ENCODE peak calls at places on chromosomes 16 and 17, in seven cellular contexts. X, A, S, U, Z, Q and D are unnamed samples.

GRCh38 chr16:63983401-63983800 is 1138.5 kb downstream of the CDH11 start:
- DNase-seq in X (no peak), A (no peak), S (no peak), U (no peak), Z (no peak), Q (no peak), D (no peak)

GRCh38 chr17:42456223-42457106 is 2.2 kb upstream of the ATP6V0A1 start:
- DNase-seq in X (no peak), A (no peak), S (peak), U (peak), Z (no peak), Q (no peak), D (no peak)

GRCh38 chr16:87686697-87687570 is 78.9 kb downstream of the KLHDC4 start:
- DNase-seq in X (no peak), A (no peak), S (no peak), U (no peak), Z (no peak), Q (no peak), D (no peak)

GRCh38 chr16:54750249-54750648 is 180.4 kb upstream of the IRX5 start:
- DNase-seq in X (no peak), A (no peak), S (no peak), U (no peak), Z (no peak), Q (no peak), D (no peak)

GRCh38 chr17:19799796-19800195 is 51.7 kb upstream of the ALDH3A1 start:
- DNase-seq in X (no peak), A (no peak), S (no peak), U (no peak), Z (no peak), Q (no peak), D (no peak)

GRCh38 chr16:23282508-23282907 is 19.6 kb upstream of the SCNN1B start:
- DNase-seq in X (no peak), A (no peak), S (no peak), U (no peak), Z (no peak), Q (no peak), D (no peak)

GRCh38 chr16:1532081-1532760 is 1.2 kb upstream of the TMEM204 start:
- DNase-seq in X (no peak), A (no peak), S (no peak), U (no peak), Z (peak), Q (no peak), D (no peak)

GRCh38 chr16:19177111-19177747 is 9.2 kb downstream of the SYT17 start:
- DNase-seq in X (no peak), A (no peak), S (no peak), U (no peak), Z (no peak), Q (no peak), D (no peak)

GRCh38 chr16:81646561-81646960 is 132.5 kb upstream of the PLCG2 start:
- DNase-seq in X (no peak), A (no peak), S (no peak), U (peak), Z (no peak), Q (no peak), D (no peak)

DNA sequence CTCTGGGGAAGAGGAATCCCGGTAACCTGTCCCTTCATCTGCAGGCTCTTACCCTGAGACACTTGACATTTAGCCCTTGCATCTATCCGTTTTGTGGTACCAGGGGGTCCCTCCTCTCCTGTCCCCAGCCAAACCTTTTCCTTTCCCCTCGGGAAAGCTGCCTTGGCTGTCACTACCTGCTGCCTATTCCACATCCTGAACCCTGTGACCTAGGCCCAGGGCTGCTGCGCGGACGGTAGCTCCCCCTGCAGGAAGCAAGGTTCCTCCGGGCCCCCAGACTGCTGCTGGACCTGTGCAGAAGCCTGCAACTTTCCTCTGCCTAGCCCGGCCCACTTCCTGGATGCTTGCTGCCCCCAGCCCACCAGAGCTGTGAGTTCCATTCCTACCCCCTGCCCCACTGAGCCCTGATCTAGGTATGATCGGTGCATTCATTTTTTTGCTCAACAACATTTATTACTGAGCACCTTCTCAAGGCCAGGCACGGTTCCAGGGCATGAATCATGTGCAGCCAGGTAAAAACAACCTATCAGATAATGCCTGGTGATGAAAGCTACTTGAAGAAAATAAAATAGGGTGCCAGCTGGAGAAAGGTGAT is 10.5 kb upstream of the ALDOA start:
- DNase-seq in X (no peak), A (peak), S (peak), U (no peak), Z (peak), Q (no peak), D (no peak)
- TF ChIP-seq CTCF in X (peak), A (no peak), S (peak), U (peak), Z (peak), Q (peak), D (peak)

DNA sequence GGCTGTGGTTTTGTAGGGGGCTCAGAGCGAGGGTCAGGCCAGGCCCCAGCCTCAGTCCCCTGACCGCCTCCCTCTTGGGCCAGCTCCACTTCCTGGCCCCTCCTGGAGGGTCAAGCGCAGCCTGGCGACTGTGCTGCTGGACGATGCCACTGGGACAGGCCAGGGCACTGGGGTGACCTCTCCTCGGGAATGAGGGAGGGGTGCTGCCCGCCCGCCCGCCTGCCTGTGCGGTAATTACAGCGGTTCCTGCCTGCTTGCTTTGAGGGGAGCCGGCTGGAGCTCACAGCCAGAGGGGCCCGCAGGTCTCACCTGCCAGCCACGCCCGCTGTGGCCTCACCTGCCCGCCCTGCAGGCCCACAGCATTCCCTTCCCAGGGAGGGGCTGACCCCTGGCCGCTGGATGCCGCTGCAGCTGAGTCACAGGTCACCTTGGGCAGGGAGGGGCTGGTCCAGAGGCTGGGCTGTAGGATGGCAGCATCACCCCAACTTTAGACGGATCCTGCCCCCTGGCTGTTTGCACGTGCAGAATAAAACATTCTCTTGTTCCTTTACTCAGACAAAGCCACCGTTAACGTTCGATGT is 76.7 kb upstream of the CBX4 start:
- DNase-seq in X (no peak), A (peak), S (no peak), U (no peak), Z (peak), Q (no peak), D (no peak)
- TF ChIP-seq CTCF in X (peak), A (no peak), S (no peak), U (peak), Z (no peak), Q (peak), D (peak)

GRCh38 chr17:79438045-79438444 is 172.8 kb downstream of the RBFOX3 start:
- DNase-seq in X (no peak), A (no peak), S (no peak), U (no peak), Z (no peak), Q (no peak), D (no peak)
- TF ChIP-seq CTCF in X (no peak), A (no peak), S (no peak), U (no peak), Z (no peak), Q (no peak), D (no peak)

DNA sequence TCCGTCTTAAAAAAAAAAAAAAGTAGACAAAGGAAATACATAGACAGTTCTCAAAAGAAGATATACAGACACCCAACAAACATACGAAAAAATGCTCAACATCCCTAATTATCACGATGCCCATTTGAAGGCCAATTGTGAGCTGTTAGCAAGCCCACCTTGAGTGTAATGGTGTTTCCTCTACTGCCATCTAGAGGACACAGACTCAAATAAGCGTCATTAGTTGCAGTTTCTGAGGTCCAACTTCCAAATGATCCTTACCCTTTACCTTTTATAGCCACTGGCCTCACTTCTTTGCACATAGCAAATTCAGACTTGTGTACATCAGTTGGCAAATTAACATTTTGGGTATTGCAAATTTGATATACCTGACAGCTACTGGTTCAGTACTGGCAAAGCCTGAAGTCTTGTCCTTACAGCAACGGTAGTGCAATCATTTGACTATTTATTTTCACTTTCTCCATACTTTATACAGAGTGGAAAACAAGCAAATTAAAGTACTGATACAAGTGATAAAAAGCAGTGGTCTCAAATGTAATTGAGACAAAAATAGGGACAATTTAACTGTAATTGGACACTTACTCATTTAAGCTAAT is 536.3 kb upstream of the EEF2KMT start:
- DNase-seq in X (no peak), A (no peak), S (no peak), U (no peak), Z (no peak), Q (peak), D (no peak)
- TF ChIP-seq CTCF in X (peak), A (no peak), S (no peak), U (no peak), Z (peak), Q (peak), D (peak)

GRCh38 chr17:58263773-58264172 is 17.0 kb downstream of the MPO start:
- DNase-seq in X (no peak), A (no peak), S (no peak), U (no peak), Z (no peak), Q (no peak), D (no peak)

GRCh38 chr17:58265266-58265665 is 15.5 kb downstream of the MPO start:
- DNase-seq in X (no peak), A (no peak), S (no peak), U (no peak), Z (no peak), Q (no peak), D (no peak)

GRCh38 chr17:58265902-58266875 is 14.5 kb downstream of the MPO start:
- DNase-seq in X (no peak), A (no peak), S (no peak), U (no peak), Z (no peak), Q (no peak), D (no peak)

GRCh38 chr17:58264407-58265103 is 16.2 kb downstream of the MPO start:
- DNase-seq in X (no peak), A (no peak), S (no peak), U (no peak), Z (no peak), Q (no peak), D (peak)

GRCh38 chr17:58262149-58262548 is 18.6 kb downstream of the MPO start:
- DNase-seq in X (no peak), A (no peak), S (no peak), U (no peak), Z (no peak), Q (no peak), D (no peak)
- TF ChIP-seq CTCF in X (no peak), A (no peak), S (no peak), U (no peak), Z (no peak), Q (no peak), D (no peak)

GRCh38 chr17:43787728-43788127 is 7.5 kb downstream of the CFAP97D1 start:
- DNase-seq in X (no peak), A (no peak), S (no peak), U (no peak), Z (no peak), Q (no peak), D (no peak)

GRCh38 chr17:43789482-43789881 is 9.2 kb downstream of the CFAP97D1 start:
- DNase-seq in X (no peak), A (no peak), S (no peak), U (no peak), Z (no peak), Q (no peak), D (no peak)

GRCh38 chr17:43784628-43785101 is 4.4 kb downstream of the CFAP97D1 start:
- DNase-seq in X (no peak), A (no peak), S (no peak), U (no peak), Z (no peak), Q (peak), D (no peak)

GRCh38 chr17:43791589-43791988 is 11.4 kb downstream of the CFAP97D1 start:
- DNase-seq in X (no peak), A (no peak), S (no peak), U (no peak), Z (no peak), Q (peak), D (no peak)

DNA sequence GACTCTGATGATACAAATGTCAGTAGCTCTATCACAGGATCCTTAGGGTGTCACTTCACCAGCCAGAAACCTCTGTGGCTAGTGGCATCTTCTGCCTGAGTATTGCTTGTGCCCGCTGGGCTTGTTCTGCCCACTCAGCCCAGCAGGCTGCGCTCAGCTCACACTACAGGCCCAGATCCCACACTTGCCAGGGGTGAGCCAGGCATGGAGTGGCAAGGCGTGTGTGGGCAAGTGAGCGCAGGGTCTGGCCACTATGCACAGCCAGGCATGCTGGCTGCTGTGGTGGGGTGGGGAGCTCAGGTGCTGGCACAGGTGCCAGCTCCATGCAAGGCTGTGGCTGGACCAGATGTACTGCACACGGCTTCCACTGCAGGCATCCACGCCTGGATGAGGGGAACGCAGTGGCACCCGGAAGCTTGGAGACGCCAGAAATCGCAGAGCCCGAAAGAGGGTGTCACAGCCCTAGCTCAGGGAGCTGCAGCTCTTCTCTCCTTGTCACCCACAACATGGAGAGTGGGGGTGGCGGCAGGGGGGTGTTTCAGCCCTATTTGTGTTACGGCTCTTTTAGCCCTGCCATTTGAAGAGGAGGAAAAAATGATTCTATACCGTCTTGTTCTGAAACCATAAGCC is 10.2 kb downstream of the CFAP97D1 start:
- DNase-seq in X (no peak), A (no peak), S (no peak), U (no peak), Z (no peak), Q (no peak), D (no peak)
- TF ChIP-seq CTCF in X (no peak), A (no peak), S (no peak), U (no peak), Z (no peak), Q (peak), D (no peak)

GRCh38 chr17:55296171-55296695 is 31.5 kb downstream of the HLF start:
- DNase-seq in X (no peak), A (no peak), S (no peak), U (no peak), Z (no peak), Q (no peak), D (no peak)
- TF ChIP-seq CTCF in X (no peak), A (no peak), S (peak), U (no peak), Z (no peak), Q (no peak), D (no peak)

DNA sequence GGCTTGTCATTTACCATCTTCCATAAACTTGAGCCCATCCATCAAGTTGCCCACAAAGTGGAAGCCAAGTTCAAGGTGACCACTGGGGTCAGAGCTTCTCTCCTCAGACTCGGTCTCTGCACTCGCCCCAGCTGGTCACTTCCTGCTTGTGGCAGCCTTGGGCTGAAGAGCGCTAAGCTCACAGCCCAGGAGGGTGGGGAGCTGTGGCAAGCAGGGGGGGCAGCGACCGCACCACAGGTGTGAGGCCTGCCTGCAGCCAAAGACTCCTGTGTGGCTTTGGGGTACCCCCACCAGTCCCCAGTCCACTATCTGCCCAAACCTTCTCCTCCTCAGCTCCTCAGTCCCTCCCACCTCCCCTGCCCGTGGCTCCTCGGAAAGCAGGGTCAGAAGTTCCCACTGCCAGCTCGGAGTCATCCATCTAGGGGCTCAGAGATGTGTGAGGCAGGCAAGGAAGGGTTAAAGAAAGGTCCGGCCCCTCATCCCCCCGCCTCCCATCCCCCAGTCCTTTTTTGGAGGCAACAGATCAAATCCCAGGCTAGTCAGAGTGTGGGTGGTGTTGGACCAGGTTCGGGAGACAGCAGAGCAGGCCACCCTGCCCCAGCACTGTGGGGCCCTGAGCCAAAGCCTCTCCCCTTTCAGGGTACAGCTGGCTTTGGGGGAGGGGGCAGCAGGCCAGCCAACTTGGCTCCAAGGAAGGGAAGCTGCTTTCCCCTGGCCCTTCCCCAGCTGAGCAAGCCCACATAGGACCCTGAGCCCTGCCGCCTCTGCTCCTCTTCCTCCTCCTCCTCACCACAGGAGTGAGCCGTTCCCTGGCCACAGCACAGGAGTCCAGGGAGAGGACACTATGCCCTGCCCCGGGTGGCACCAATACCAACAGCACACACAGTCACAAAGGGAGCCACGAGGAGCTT is 3.2 kb downstream of the CSF3 start:
- DNase-seq in X (no peak), A (no peak), S (no peak), U (no peak), Z (no peak), Q (no peak), D (no peak)
- TF ChIP-seq CTCF in X (no peak), A (no peak), S (no peak), U (no peak), Z (no peak), Q (no peak), D (no peak)

DNA sequence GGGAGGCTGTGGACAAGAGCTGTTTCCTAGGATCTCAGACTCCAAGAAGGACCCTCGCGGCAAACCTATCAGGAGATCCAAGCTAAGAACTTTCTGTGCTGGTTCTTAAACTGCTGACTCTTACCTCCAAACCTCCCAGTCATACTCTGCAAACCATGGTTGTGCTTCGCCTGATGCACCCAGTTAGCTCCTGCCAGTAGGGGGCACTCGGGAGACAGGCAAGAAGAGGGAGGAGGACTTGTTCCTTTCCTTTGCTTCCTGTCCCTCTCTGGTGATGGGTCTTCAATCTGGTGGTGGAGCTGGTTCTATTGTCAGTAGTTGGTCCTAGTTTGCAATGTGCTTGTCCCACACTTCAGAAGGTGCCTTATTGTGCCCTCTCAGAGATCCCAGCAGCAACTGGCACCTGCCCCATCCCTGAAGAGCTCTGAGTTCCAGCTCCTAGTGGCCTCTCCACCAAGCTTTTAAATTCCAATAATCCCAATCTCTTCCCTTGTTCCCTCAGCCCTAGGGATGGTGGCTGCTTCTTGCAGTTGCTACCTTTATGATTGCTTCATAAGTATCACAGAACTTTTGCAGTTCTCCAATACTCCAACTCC is 113.5 kb upstream of the RPL38 start:
- DNase-seq in X (no peak), A (peak), S (peak), U (no peak), Z (peak), Q (peak), D (no peak)
- TF ChIP-seq CTCF in X (peak), A (no peak), S (peak), U (peak), Z (peak), Q (peak), D (peak)

DNA sequence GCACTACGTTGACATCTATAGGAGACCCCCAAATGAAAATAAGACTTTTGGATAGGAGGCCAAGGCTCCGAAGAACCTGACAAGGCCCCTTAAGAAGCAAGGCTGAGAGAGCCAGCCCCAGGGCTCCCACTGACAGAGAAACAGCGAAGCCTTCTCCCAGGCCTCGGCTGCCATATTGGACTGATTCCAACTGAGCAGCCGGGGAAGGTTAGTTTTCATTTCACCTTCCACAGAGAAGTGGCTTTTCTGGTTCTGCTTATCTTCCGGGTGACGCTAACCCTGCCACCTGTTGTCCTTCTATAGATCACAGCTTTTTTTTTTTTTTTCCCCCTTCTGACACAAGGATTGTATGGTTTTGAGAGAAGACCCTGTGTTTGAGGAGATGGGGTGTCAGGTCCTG is 356.7 kb downstream of the SOX9 start:
- DNase-seq in X (no peak), A (no peak), S (no peak), U (no peak), Z (no peak), Q (no peak), D (no peak)
- TF ChIP-seq CTCF in X (no peak), A (no peak), S (no peak), U (no peak), Z (no peak), Q (no peak), D (no peak)